ENCODE peak calls at places on chromosomes 4 and X, in ten cellular contexts. W, L, Q, G, U, R, F, A, I and D are unnamed samples.

GRCh38 chr4:186823989-186824388 is 100.3 kb upstream of the FAT1 start:
- DNase-seq in R (no peak), F (no peak), A (no peak), G (no peak), L (peak; percentile 30), Q (no peak), W (no peak), I (no peak), U (no peak), D (no peak)

GRCh38 chrX:141669689-141670088 is 28.9 kb downstream of the SPANXD start:
- DNase-seq in G (no peak), U (no peak), W (no peak), A (no peak), Q (no peak), F (no peak), I (no peak), L (no peak), R (no peak), D (no peak)

GRCh38 chrX:124433186-124433585 is 86.8 kb downstream of the SH2D1A start:
- DNase-seq in I (no peak), Q (no peak), G (no peak), A (no peak), R (no peak), L (no peak), F (no peak), W (no peak), U (no peak), D (no peak)

GRCh38 chr4:85707591-85707990 is 232.6 kb downstream of the ARHGAP24 start:
- DNase-seq in Q (no peak), G (no peak), A (no peak), L (no peak), U (no peak), W (no peak), I (no peak), R (no peak), F (no peak), D (no peak)

GRCh38 chrX:117973175-117974075 is 143.2 kb downstream of the KLHL13 start:
- DNase-seq in R (no peak), U (no peak), I (no peak), W (peak; percentile 30), G (no peak), F (no peak), L (no peak), Q (no peak), A (no peak), D (no peak)

GRCh38 chrX:136201601-136202000 is 49.6 kb downstream of the MAP7D3 start:
- DNase-seq in L (no peak), I (no peak), U (no peak), A (no peak), W (no peak), Q (no peak), R (no peak), F (no peak), G (no peak), D (no peak)

GRCh38 chr4:7291372-7292135 is 99.2 kb downstream of the SORCS2 start:
- DNase-seq in I (peak; percentile 75), Q (no peak), U (no peak), R (no peak), W (no peak), F (no peak), A (peak; percentile 40), L (no peak), G (no peak), D (no peak)

GRCh38 chrX:110201799-110202198 is 116.1 kb downstream of the AMMECR1 start:
- DNase-seq in L (no peak), R (no peak), I (no peak), W (no peak), F (no peak), Q (no peak), G (no peak), U (no peak), A (no peak), D (no peak)

GRCh38 chr4:8347660-8348059 is 78.1 kb downstream of the HTRA3 start:
- DNase-seq in R (no peak), I (no peak), Q (no peak), L (no peak), U (peak; percentile 19), G (no peak), W (no peak), F (no peak), A (peak; percentile 6), D (no peak)

GRCh38 chr4:127781303-127782024 is 658 bp upstream of the HSPA4L start:
- DNase-seq in A (peak; percentile 49), G (no peak), I (peak; percentile 61), W (peak; percentile 82), U (peak; percentile 50), L (no peak), R (no peak), F (peak; percentile 73), Q (no peak), D (no peak)

GRCh38 chrX:1860936-1861670 is 246.2 kb downstream of the ASMT start:
- DNase-seq in G (no peak), U (no peak), R (no peak), L (no peak), I (no peak), A (no peak), Q (no peak), W (no peak), F (no peak), D (no peak)

GRCh38 chrX:40628506-40628905 is 5.3 kb downstream of the MPC1L start:
- DNase-seq in R (no peak), I (no peak), F (no peak), U (no peak), L (no peak), G (no peak), Q (no peak), A (no peak), W (no peak), D (no peak)

GRCh38 chr4:47855350-47855749 is 17.5 kb upstream of the CORIN start:
- DNase-seq in I (no peak), F (no peak), A (no peak), W (no peak), U (no peak), G (no peak), R (no peak), Q (no peak), L (no peak), D (no peak)

GRCh38 chr4:45442466-45442865 is 681.4 kb downstream of the GABRG1 start:
- DNase-seq in L (no peak), G (no peak), W (peak; percentile 21), Q (no peak), F (peak; percentile 51), R (no peak), U (no peak), I (no peak), A (no peak), D (no peak)

GRCh38 chrX:21490341-21490740 is 116.1 kb downstream of the CNKSR2 start:
- DNase-seq in W (no peak), A (no peak), L (no peak), G (no peak), Q (no peak), I (no peak), U (no peak), F (no peak), R (no peak), D (no peak)

GRCh38 chr4:87840149-87840548 is 7.4 kb downstream of the MEPE start:
- DNase-seq in A (no peak), G (no peak), W (no peak), U (no peak), L (no peak), R (no peak), I (no peak), Q (no peak), F (no peak), D (no peak)

GRCh38 chrX:40996886-40997530 is 88.2 kb upstream of the USP9X start:
- DNase-seq in F (peak; percentile 74), L (peak; percentile 41), W (peak; percentile 44), I (no peak), R (peak; percentile 42), A (no peak), G (no peak), Q (peak; percentile 77), U (no peak), D (no peak)

GRCh38 chrX:72273718-72274117 is 3.3 kb downstream of the RPS4X start:
- DNase-seq in I (no peak), Q (no peak), W (no peak), G (no peak), A (no peak), F (no peak), R (no peak), L (no peak), U (no peak), D (no peak)

GRCh38 chr4:92864176-92864575 is 560.4 kb downstream of the GRID2 start:
- DNase-seq in Q (no peak), I (no peak), L (no peak), W (no peak), F (no peak), R (no peak), G (no peak), A (no peak), U (no peak), D (no peak)

GRCh38 chr4:139301821-139302611 is at the start of gene NDUFC1:
- DNase-seq in R (no peak), L (peak; percentile 52), Q (peak; percentile 73), A (peak; percentile 65), F (peak; percentile 81), W (peak; percentile 74), U (peak; percentile 54), I (peak; percentile 54), G (peak; percentile 39), D (no peak)
- TF ChIP-seq POLR2AphosphoS5 in R (peak; percentile 34), L (peak; percentile 20), Q (peak; percentile 43), A (peak; percentile 54), F (peak; percentile 44), W (no peak), U (peak; percentile 41), I (no peak), G (peak; percentile 39), D (no peak)

GRCh38 chr4:2964077-2964471 is 703 bp downstream of the GRK4 start:
- DNase-seq in L (peak; percentile 46), I (no peak), U (no peak), G (no peak), A (no peak), R (no peak), W (peak; percentile 62), Q (peak; percentile 18), F (no peak), D (no peak)
- TF ChIP-seq POLR2AphosphoS5 in L (no peak), I (no peak), U (no peak), G (no peak), A (no peak), R (no peak), W (no peak), Q (no peak), F (no peak), D (no peak)

GRCh38 chrX:85375333-85375738 is 4.1 kb downstream of the POF1B start:
- DNase-seq in Q (no peak), A (peak; percentile 40), F (no peak), R (no peak), I (no peak), L (no peak), U (no peak), W (peak; percentile 30), G (no peak), D (no peak)

GRCh38 chrX:85381602-85382001 is 2.1 kb upstream of the POF1B start:
- DNase-seq in I (no peak), F (no peak), R (no peak), Q (no peak), W (no peak), U (no peak), A (no peak), G (no peak), L (no peak), D (no peak)

GRCh38 chrX:85379174-85379907 is at the start of gene POF1B:
- DNase-seq in G (no peak), W (no peak), R (no peak), Q (no peak), U (peak; percentile 73), A (peak; percentile 86), L (no peak), I (peak; percentile 48), F (peak; percentile 1), D (no peak)
- TF ChIP-seq POLR2AphosphoS5 in G (no peak), W (no peak), R (no peak), Q (no peak), U (peak; percentile 78), A (peak; percentile 65), L (no peak), I (no peak), F (no peak), D (no peak)

GRCh38 chr4:109562457-109563237 is 2.6 kb downstream of the MCUB start:
- DNase-seq in U (no peak), W (no peak), F (no peak), A (no peak), L (no peak), Q (no peak), I (no peak), G (no peak), R (no peak), D (no peak)
- TF ChIP-seq POLR2AphosphoS5 in U (no peak), W (no peak), F (no peak), A (no peak), L (no peak), Q (no peak), I (no peak), G (no peak), R (no peak), D (no peak)